ENCODE peak calls at places on chromosomes 6 and 20, in ten cellular contexts. L is erythroblast, Y is natural killer cell, T is pons, N is naive B cell, P is EL, D is GM04504, U is activated T-cell treated with anti-CD3 and anti-CD28 coated beads for 48 hours, A is endothelial cell, M is skeletal muscle cell. R is an unnamed sample.

GRCh38 chr6:42030585-42031506 is 19.5 kb upstream of the TAF8 start:
- DNase-seq in M (peak), D (no peak), P (no peak), Y (no peak), L (peak), U (peak), T (no peak), N (no peak), A (no peak), R (peak)

GRCh38 chr20:3547906-3548305 is 77.1 kb downstream of the ATRN start:
- DNase-seq in Y (no peak), U (no peak), T (no peak), M (no peak), P (no peak), L (no peak), D (no peak), A (no peak), N (no peak), R (no peak)

GRCh38 chr20:58019027-58019849 is 209.2 kb downstream of the ANKRD60 start:
- DNase-seq in N (no peak), Y (no peak), L (no peak), U (no peak), M (no peak), D (peak), A (no peak), P (peak), T (no peak), R (no peak)

GRCh38 chr20:34558320-34559202 is at the start of gene MAP1LC3A:
- DNase-seq in L (peak), M (peak), U (peak), T (peak), N (peak), A (peak), D (peak), P (peak), Y (peak), R (no peak)

GRCh38 chr20:36284751-36285150 is 21.4 kb upstream of the DLGAP4 start:
- DNase-seq in L (no peak), A (no peak), P (no peak), D (no peak), U (no peak), N (no peak), Y (no peak), M (no peak), T (no peak), R (no peak)

GRCh38 chr20:36575066-36575743 is 1.8 kb downstream of the TGIF2 start:
- DNase-seq in T (peak), M (no peak), Y (peak), L (peak), N (no peak), P (peak), D (no peak), U (no peak), A (peak), R (peak)

GRCh38 chr20:1287787-1288569 is 21.9 kb downstream of the SNPH start:
- DNase-seq in P (no peak), N (no peak), L (no peak), A (no peak), U (no peak), T (no peak), Y (no peak), M (no peak), D (no peak), R (no peak)

GRCh38 chr6:136761227-136761922 is 30.9 kb downstream of the MAP3K5 start:
- DNase-seq in P (no peak), U (no peak), M (no peak), Y (peak), D (no peak), A (no peak), T (no peak), L (no peak), N (no peak), R (peak)

GRCh38 chr6:122653094-122653493 is 42.9 kb downstream of the PKIB start:
- DNase-seq in P (peak), D (no peak), U (no peak), L (no peak), N (no peak), A (no peak), T (no peak), M (peak), Y (no peak), R (no peak)

GRCh38 chr20:32476684-32477593 is 108.2 kb downstream of the NOL4L start:
- DNase-seq in N (no peak), T (no peak), M (no peak), L (peak), A (no peak), Y (no peak), U (no peak), D (no peak), P (no peak), R (no peak)

GRCh38 chr20:58071500-58071804 is 157.0 kb downstream of the ANKRD60 start:
- DNase-seq in Y (no peak), P (no peak), N (no peak), A (no peak), U (no peak), D (no peak), T (no peak), M (no peak), L (no peak), R (no peak)

GRCh38 chr6:42960243-42961019 is at the start of gene GNMT:
- DNase-seq in L (peak), A (peak), U (peak), P (peak), M (no peak), N (peak), D (no peak), Y (peak), T (no peak), R (no peak)

GRCh38 chr20:18030020-18030419 is 27.7 kb downstream of the OVOL2 start:
- DNase-seq in P (no peak), L (no peak), Y (no peak), M (no peak), N (no peak), U (no peak), A (no peak), D (no peak), T (no peak), R (no peak)

GRCh38 chr20:47672166-47672565 is 113.1 kb downstream of the SULF2 start:
- DNase-seq in U (no peak), M (no peak), Y (no peak), T (no peak), A (no peak), P (no peak), N (no peak), D (no peak), L (no peak), R (no peak)

GRCh38 chr20:47809561-47809960 is 24.3 kb upstream of the SULF2 start:
- DNase-seq in M (no peak), L (no peak), N (no peak), A (no peak), Y (no peak), T (no peak), P (peak), U (no peak), D (no peak), R (no peak)

GRCh38 chr20:6126846-6127245 is 4.0 kb upstream of the FERMT1 start:
- DNase-seq in Y (no peak), T (no peak), N (no peak), U (no peak), A (no peak), L (no peak), M (no peak), P (no peak), D (no peak), R (no peak)

GRCh38 chr20:3768342-3769130 is 983 bp upstream of the ADISSP start:
- DNase-seq in L (peak), U (peak), N (peak), A (peak), Y (peak), P (peak), M (peak), T (peak), D (peak), R (peak)

GRCh38 chr6:6884193-6884627 is 223.6 kb upstream of the RREB1 start:
- DNase-seq in N (no peak), U (no peak), A (no peak), T (no peak), D (no peak), P (peak), L (peak), M (peak), Y (no peak), R (no peak)

GRCh38 chr20:48630342-48631075 is 197.3 kb downstream of the PREX1 start:
- DNase-seq in P (peak), L (no peak), Y (no peak), M (no peak), N (no peak), U (no peak), A (no peak), T (no peak), D (no peak), R (no peak)

GRCh38 chr6:157929765-157930319 is 51.8 kb upstream of the SYNJ2 start:
- DNase-seq in P (no peak), Y (no peak), D (no peak), A (no peak), T (no peak), L (no peak), M (no peak), U (no peak), N (no peak), R (no peak)

GRCh38 chr6:121838842-121839241 is 403.4 kb downstream of the GJA1 start:
- DNase-seq in U (no peak), A (no peak), N (no peak), L (no peak), D (no peak), T (no peak), Y (no peak), P (peak), M (peak), R (no peak)

GRCh38 chr6:142172758-142173157 is 25.7 kb downstream of the VTA1 start:
- DNase-seq in T (no peak), U (no peak), M (no peak), Y (no peak), L (no peak), D (no peak), N (no peak), P (no peak), A (no peak), R (no peak)

GRCh38 chr6:109671721-109672120 is 19.3 kb downstream of the AK9 start:
- DNase-seq in A (no peak), D (no peak), Y (no peak), U (no peak), L (no peak), T (no peak), N (no peak), P (peak), M (no peak), R (no peak)

GRCh38 chr6:111238464-111239119 is 151.3 kb downstream of the SLC16A10 start:
- DNase-seq in N (no peak), Y (no peak), P (peak), M (no peak), D (no peak), L (peak), T (no peak), U (no peak), A (no peak), R (no peak)

GRCh38 chr6:110814488-110815259 is 595 bp downstream of the CDK19 start:
- DNase-seq in D (no peak), A (peak), U (peak), T (peak), P (peak), M (peak), N (peak), L (peak), Y (peak), R (peak)

GRCh38 chr6:127092486-127092885 is 26.0 kb upstream of the RSPO3 start:
- DNase-seq in N (no peak), A (no peak), U (no peak), D (no peak), P (peak), T (no peak), Y (no peak), M (no peak), L (no peak), R (no peak)

GRCh38 chr6:98843274-98844243 is 9.2 kb downstream of the POU3F2 start:
- DNase-seq in D (no peak), Y (no peak), A (peak), L (no peak), P (no peak), M (no peak), T (peak), N (no peak), U (no peak), R (no peak)

GRCh38 chr20:18243802-18244201 is 44.5 kb upstream of the ZNF133 start:
- DNase-seq in Y (no peak), U (no peak), T (no peak), N (no peak), M (no peak), P (no peak), D (no peak), L (no peak), A (no peak), R (no peak)

GRCh38 chr6:136923116-136923953 is 1.2 kb downstream of the SLC35D3 start:
- DNase-seq in N (no peak), A (no peak), M (no peak), D (no peak), U (no peak), L (peak), T (no peak), Y (no peak), P (no peak), R (no peak)

GRCh38 chr20:19367591-19367990 is 155.1 kb downstream of the SLC24A3 start:
- DNase-seq in N (no peak), Y (no peak), D (no peak), U (no peak), T (no peak), P (no peak), M (no peak), A (no peak), L (no peak), R (no peak)

GRCh38 chr20:4985658-4986057 is 15.7 kb downstream of the SLC23A2 start:
- DNase-seq in T (no peak), U (no peak), P (no peak), D (peak), A (no peak), Y (no peak), N (peak), L (no peak), M (peak), R (peak)

GRCh38 chr6:49839957-49840356 is 26.4 kb downstream of the CRISP1 start:
- DNase-seq in A (no peak), L (peak), D (no peak), Y (no peak), U (no peak), N (no peak), M (no peak), P (no peak), T (no peak), R (no peak)

GRCh38 chr6:113306552-113307145 is 550.5 kb upstream of the MARCKS start:
- DNase-seq in N (peak), M (no peak), L (no peak), Y (peak), U (peak), A (peak), D (no peak), T (peak), P (peak), R (peak)

GRCh38 chr6:31578461-31579118 is 3.2 kb downstream of the TNF start:
- DNase-seq in T (no peak), L (no peak), A (no peak), P (no peak), D (no peak), Y (no peak), U (no peak), N (no peak), M (no peak), R (no peak)

GRCh38 chr20:49318430-49319203 is 40.8 kb upstream of the ZNFX1 start:
- DNase-seq in U (no peak), D (no peak), T (no peak), L (no peak), M (no peak), P (no peak), A (no peak), N (no peak), Y (no peak), R (no peak)

GRCh38 chr6:15096894-15097837 is 148.7 kb upstream of the JARID2 start:
- DNase-seq in P (no peak), D (no peak), T (no peak), U (no peak), L (peak), A (no peak), N (no peak), Y (no peak), M (no peak), R (no peak)

GRCh38 chr6:22247916-22248482 is 48.8 kb downstream of the PRL start:
- DNase-seq in Y (no peak), M (no peak), A (no peak), T (no peak), L (no peak), N (no peak), U (no peak), P (no peak), D (no peak), R (no peak)

GRCh38 chr20:32018269-32019155 is 8.3 kb downstream of the CCM2L start:
- DNase-seq in A (peak), D (no peak), P (peak), T (no peak), L (no peak), Y (no peak), N (peak), M (no peak), U (peak), R (peak)

GRCh38 chr20:24955045-24955444 is 6.0 kb downstream of the CST7 start:
- DNase-seq in T (no peak), D (no peak), U (no peak), M (no peak), Y (peak), P (no peak), A (no peak), L (no peak), N (peak), R (peak)